ENCODE peak calls at places on chromosomes 13 and 19, in ten cellular contexts. One of them, this sample, is unnamed. For H3K79me2, the result is how much of the 10 kb centered on the place peaks cover.

GRCh38 chr19:6707011-6707657 is 13.3 kb downstream of the C3 start:
- DNase-seq in DND-41: no peak
- DNase-seq in astrocyte: no peak
- DNase-seq in neural progenitor cell: no peak
- DNase-seq in SK-N-SH: no peak
- DNase-seq in H9: no peak
- DNase-seq in fibroblast of lung: no peak
- DNase-seq in mammary epithelial cell: no peak
- DNase-seq in HCT116: no peak
- DNase-seq in H1: no peak
- DNase-seq in this sample: no peak

GRCh38 chr13:91017669-91018053 is 329.8 kb upstream of the MIR17HG start:
- DNase-seq in DND-41: no peak
- DNase-seq in astrocyte: peak
- DNase-seq in neural progenitor cell: no peak
- DNase-seq in SK-N-SH: no peak
- DNase-seq in H9: peak
- DNase-seq in fibroblast of lung: peak
- DNase-seq in mammary epithelial cell: peak
- DNase-seq in HCT116: peak
- DNase-seq in H1: peak
- DNase-seq in this sample: no peak

GRCh38 chr13:93767231-93767916 is 540.8 kb downstream of the GPC6 start:
- DNase-seq in DND-41: no peak
- DNase-seq in astrocyte: no peak
- DNase-seq in neural progenitor cell: no peak
- DNase-seq in SK-N-SH: no peak
- DNase-seq in H9: no peak
- DNase-seq in fibroblast of lung: no peak
- DNase-seq in mammary epithelial cell: no peak
- DNase-seq in HCT116: no peak
- DNase-seq in H1: no peak
- DNase-seq in this sample: no peak

GRCh38 chr13:21817878-21818277 is 147.0 kb downstream of the FGF9 start:
- DNase-seq in DND-41: no peak
- DNase-seq in astrocyte: no peak
- DNase-seq in neural progenitor cell: no peak
- DNase-seq in SK-N-SH: no peak
- DNase-seq in H9: no peak
- DNase-seq in fibroblast of lung: no peak
- DNase-seq in mammary epithelial cell: no peak
- DNase-seq in HCT116: no peak
- DNase-seq in H1: no peak
- DNase-seq in this sample: no peak

GRCh38 chr19:45217957-45218334 is 27.3 kb downstream of the EXOC3L2 start:
- DNase-seq in DND-41: no peak
- DNase-seq in astrocyte: no peak
- DNase-seq in neural progenitor cell: no peak
- DNase-seq in SK-N-SH: no peak
- DNase-seq in H9: no peak
- DNase-seq in fibroblast of lung: no peak
- DNase-seq in mammary epithelial cell: no peak
- DNase-seq in HCT116: no peak
- DNase-seq in H1: peak
- DNase-seq in this sample: no peak

GRCh38 chr13:106691251-106691650 is 123.3 kb upstream of the ARGLU1 start:
- DNase-seq in DND-41: no peak
- DNase-seq in astrocyte: no peak
- DNase-seq in neural progenitor cell: peak
- DNase-seq in SK-N-SH: no peak
- DNase-seq in H9: no peak
- DNase-seq in fibroblast of lung: no peak
- DNase-seq in mammary epithelial cell: no peak
- DNase-seq in HCT116: no peak
- DNase-seq in H1: no peak
- DNase-seq in this sample: no peak

GRCh38 chr19:19650331-19650730 is 6.9 kb upstream of the GMIP start:
- DNase-seq in DND-41: no peak
- DNase-seq in astrocyte: no peak
- DNase-seq in neural progenitor cell: no peak
- DNase-seq in SK-N-SH: no peak
- DNase-seq in H9: no peak
- DNase-seq in fibroblast of lung: no peak
- DNase-seq in mammary epithelial cell: no peak
- DNase-seq in HCT116: no peak
- DNase-seq in H1: no peak
- DNase-seq in this sample: no peak

GRCh38 chr13:35163674-35164073 is 221.6 kb downstream of the NBEA start:
- DNase-seq in DND-41: no peak
- DNase-seq in astrocyte: no peak
- DNase-seq in neural progenitor cell: no peak
- DNase-seq in SK-N-SH: no peak
- DNase-seq in H9: no peak
- DNase-seq in fibroblast of lung: no peak
- DNase-seq in mammary epithelial cell: no peak
- DNase-seq in HCT116: no peak
- DNase-seq in H1: no peak
- DNase-seq in this sample: no peak

DNA sequence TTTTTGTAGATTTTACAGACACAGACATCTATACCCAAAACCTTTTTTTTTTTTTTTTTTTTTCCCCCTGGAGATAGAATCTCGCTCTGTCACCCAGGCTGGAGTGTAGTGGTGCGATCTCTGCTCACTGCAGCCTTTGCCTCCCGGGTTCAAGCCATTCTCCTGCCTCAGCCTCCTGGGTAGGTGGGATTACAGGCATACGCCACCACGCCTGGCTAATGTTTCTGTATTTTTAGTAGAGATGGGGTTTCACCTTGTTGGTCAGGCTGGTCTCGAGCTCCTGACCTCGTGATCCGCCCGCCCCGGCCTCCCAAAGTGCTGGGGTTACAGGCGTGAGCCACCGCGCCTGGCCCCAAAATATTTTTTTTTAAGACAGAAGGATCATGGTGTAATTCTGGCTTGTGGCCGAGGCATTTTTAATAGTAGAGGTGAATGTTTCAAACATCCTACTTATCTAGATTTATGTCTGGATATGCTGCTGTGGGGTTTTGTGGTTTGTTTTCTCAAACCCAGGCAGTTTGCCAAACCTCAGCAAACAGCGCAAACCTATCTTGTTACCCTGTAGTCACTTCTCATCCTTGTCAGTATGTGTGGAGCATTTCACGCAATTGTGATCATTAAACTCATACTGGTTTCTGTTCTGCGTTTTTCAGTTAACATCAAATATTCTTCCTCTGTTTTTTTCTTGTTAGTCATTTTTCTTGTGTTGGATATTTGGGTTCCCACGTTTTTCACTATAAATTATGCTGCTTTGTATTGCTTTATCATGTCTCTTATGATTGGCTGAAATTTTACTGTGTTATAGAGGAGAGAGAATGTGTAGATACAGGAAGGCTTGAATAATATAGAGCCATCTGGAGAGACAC is 36.2 kb upstream of the GARRE1 start:
- DNase-seq in DND-41: peak
- DNase-seq in astrocyte: peak
- DNase-seq in neural progenitor cell: no peak
- DNase-seq in SK-N-SH: peak
- DNase-seq in H9: no peak
- DNase-seq in fibroblast of lung: peak
- DNase-seq in mammary epithelial cell: peak
- DNase-seq in HCT116: no peak
- DNase-seq in H1: no peak
- DNase-seq in this sample: no peak
- H3K79me2 ChIP-seq in DND-41: under half
- H3K79me2 ChIP-seq in astrocyte: under half
- H3K79me2 ChIP-seq in neural progenitor cell: under half
- H3K79me2 ChIP-seq in SK-N-SH: under half
- H3K79me2 ChIP-seq in H9: under half
- H3K79me2 ChIP-seq in fibroblast of lung: under half
- H3K79me2 ChIP-seq in mammary epithelial cell: under half
- H3K79me2 ChIP-seq in HCT116: half or more
- H3K79me2 ChIP-seq in H1: under half
- H3K79me2 ChIP-seq in this sample: under half

GRCh38 chr19:14088634-14089411 is 1.7 kb downstream of the SAMD1 start:
- DNase-seq in DND-41: no peak
- DNase-seq in astrocyte: no peak
- DNase-seq in neural progenitor cell: no peak
- DNase-seq in SK-N-SH: no peak
- DNase-seq in H9: no peak
- DNase-seq in fibroblast of lung: no peak
- DNase-seq in mammary epithelial cell: no peak
- DNase-seq in HCT116: no peak
- DNase-seq in H1: no peak
- DNase-seq in this sample: no peak

GRCh38 chr19:14091086-14091884 is 734 bp upstream of the SAMD1 start:
- DNase-seq in DND-41: peak
- DNase-seq in astrocyte: peak
- DNase-seq in neural progenitor cell: no peak
- DNase-seq in SK-N-SH: peak
- DNase-seq in H9: no peak
- DNase-seq in fibroblast of lung: peak
- DNase-seq in mammary epithelial cell: peak
- DNase-seq in HCT116: no peak
- DNase-seq in H1: peak
- DNase-seq in this sample: peak

GRCh38 chr19:14089662-14090508 is 666 bp downstream of the SAMD1 start:
- DNase-seq in DND-41: peak
- DNase-seq in astrocyte: peak
- DNase-seq in neural progenitor cell: peak
- DNase-seq in SK-N-SH: peak
- DNase-seq in H9: no peak
- DNase-seq in fibroblast of lung: peak
- DNase-seq in mammary epithelial cell: peak
- DNase-seq in HCT116: no peak
- DNase-seq in H1: peak
- DNase-seq in this sample: peak

GRCh38 chr19:14090509-14091085 is at the start of gene SAMD1:
- DNase-seq in DND-41: peak
- DNase-seq in astrocyte: peak
- DNase-seq in neural progenitor cell: peak
- DNase-seq in SK-N-SH: peak
- DNase-seq in H9: peak
- DNase-seq in fibroblast of lung: peak
- DNase-seq in mammary epithelial cell: peak
- DNase-seq in HCT116: peak
- DNase-seq in H1: peak
- DNase-seq in this sample: peak

GRCh38 chr19:14089412-14089661 is 1.2 kb downstream of the SAMD1 start:
- DNase-seq in DND-41: no peak
- DNase-seq in astrocyte: peak
- DNase-seq in neural progenitor cell: peak
- DNase-seq in SK-N-SH: peak
- DNase-seq in H9: no peak
- DNase-seq in fibroblast of lung: peak
- DNase-seq in mammary epithelial cell: no peak
- DNase-seq in HCT116: no peak
- DNase-seq in H1: no peak
- DNase-seq in this sample: peak
- TF ChIP-seq CTCF in DND-41: no peak
- TF ChIP-seq CTCF in astrocyte: no peak
- TF ChIP-seq CTCF in neural progenitor cell: peak
- TF ChIP-seq CTCF in SK-N-SH: no peak
- TF ChIP-seq CTCF in H9: peak
- TF ChIP-seq CTCF in fibroblast of lung: peak
- TF ChIP-seq CTCF in mammary epithelial cell: peak
- TF ChIP-seq CTCF in HCT116: peak
- TF ChIP-seq CTCF in H1: peak
- TF ChIP-seq CTCF in this sample: peak

GRCh38 chr13:101576452-101576851 is 124.0 kb downstream of the ITGBL1 start:
- DNase-seq in DND-41: no peak
- DNase-seq in astrocyte: peak
- DNase-seq in neural progenitor cell: no peak
- DNase-seq in SK-N-SH: no peak
- DNase-seq in H9: no peak
- DNase-seq in fibroblast of lung: peak
- DNase-seq in mammary epithelial cell: no peak
- DNase-seq in HCT116: no peak
- DNase-seq in H1: no peak
- DNase-seq in this sample: no peak
- H3K79me2 ChIP-seq in DND-41: under half
- H3K79me2 ChIP-seq in astrocyte: under half
- H3K79me2 ChIP-seq in neural progenitor cell: under half
- H3K79me2 ChIP-seq in SK-N-SH: under half
- H3K79me2 ChIP-seq in H9: under half
- H3K79me2 ChIP-seq in fibroblast of lung: under half
- H3K79me2 ChIP-seq in mammary epithelial cell: under half
- H3K79me2 ChIP-seq in HCT116: under half
- H3K79me2 ChIP-seq in H1: under half
- H3K79me2 ChIP-seq in this sample: under half

GRCh38 chr19:35977446-35978222 is 17.4 kb upstream of the SDHAF1 start:
- DNase-seq in DND-41: peak
- DNase-seq in astrocyte: no peak
- DNase-seq in neural progenitor cell: peak
- DNase-seq in SK-N-SH: peak
- DNase-seq in H9: peak
- DNase-seq in fibroblast of lung: no peak
- DNase-seq in mammary epithelial cell: no peak
- DNase-seq in HCT116: peak
- DNase-seq in H1: peak
- DNase-seq in this sample: peak
- TF ChIP-seq CTCF in DND-41: peak
- TF ChIP-seq CTCF in astrocyte: no peak
- TF ChIP-seq CTCF in neural progenitor cell: peak
- TF ChIP-seq CTCF in SK-N-SH: no peak
- TF ChIP-seq CTCF in H9: peak
- TF ChIP-seq CTCF in fibroblast of lung: no peak
- TF ChIP-seq CTCF in mammary epithelial cell: no peak
- TF ChIP-seq CTCF in HCT116: peak
- TF ChIP-seq CTCF in H1: peak
- TF ChIP-seq CTCF in this sample: peak

GRCh38 chr19:2788237-2788636 is 2.9 kb downstream of the THOP1 start:
- DNase-seq in DND-41: no peak
- DNase-seq in astrocyte: no peak
- DNase-seq in neural progenitor cell: no peak
- DNase-seq in SK-N-SH: no peak
- DNase-seq in H9: no peak
- DNase-seq in fibroblast of lung: no peak
- DNase-seq in mammary epithelial cell: no peak
- DNase-seq in HCT116: no peak
- DNase-seq in H1: no peak
- DNase-seq in this sample: no peak
- H3K79me2 ChIP-seq in DND-41: half or more
- H3K79me2 ChIP-seq in astrocyte: half or more
- H3K79me2 ChIP-seq in neural progenitor cell: half or more
- H3K79me2 ChIP-seq in SK-N-SH: under half
- H3K79me2 ChIP-seq in H9: under half
- H3K79me2 ChIP-seq in fibroblast of lung: under half
- H3K79me2 ChIP-seq in mammary epithelial cell: half or more
- H3K79me2 ChIP-seq in HCT116: half or more
- H3K79me2 ChIP-seq in H1: under half
- H3K79me2 ChIP-seq in this sample: under half